ENCODE peak calls at places on chromosomes 6 and 20, in six cellular contexts. M, C, S, H, A and N are unnamed samples. For H3K4me1, the result is how much of the 10 kb centered on the place peaks cover.

GRCh38 chr6:141483561-141484061 is 649.1 kb upstream of the GJE1 start:
- DNase-seq in M (no peak), H (no peak), A (peak), S (peak), C (peak), N (peak)

GRCh38 chr20:12916699-12917098 is 92.1 kb upstream of the SPTLC3 start:
- DNase-seq in S (peak), H (no peak), C (no peak), M (no peak), A (no peak), N (no peak)

GRCh38 chr20:25046736-25047666 is 10.9 kb downstream of the ACSS1 start:
- DNase-seq in H (peak), C (no peak), M (no peak), A (no peak), S (no peak), N (no peak)

GRCh38 chr6:136723780-136724179 is 68.5 kb downstream of the MAP3K5 start:
- DNase-seq in S (no peak), C (no peak), M (no peak), A (peak), H (no peak), N (peak)

GRCh38 chr6:14545496-14545895 is 427.9 kb downstream of the CD83 start:
- DNase-seq in C (no peak), A (no peak), H (no peak), M (no peak), S (no peak), N (no peak)

GRCh38 chr20:49694450-49695071 is 19.1 kb downstream of the B4GALT5 start:
- DNase-seq in C (no peak), H (no peak), A (no peak), S (no peak), M (no peak), N (peak)

GRCh38 chr6:46377209-46377608 is 114.0 kb downstream of the RCAN2 start:
- DNase-seq in M (no peak), C (no peak), A (no peak), H (no peak), S (no peak), N (no peak)

GRCh38 chr20:62708591-62709536 is at the start of gene NTSR1:
- DNase-seq in A (no peak), S (peak), M (no peak), H (no peak), C (no peak), N (no peak)

GRCh38 chr20:33131949-33132822 is 35.8 kb upstream of the BPIFA2 start:
- DNase-seq in H (no peak), C (peak), M (no peak), A (no peak), S (no peak), N (no peak)

GRCh38 chr6:24833711-24834386 is 35.1 kb upstream of the ARMH2 start:
- DNase-seq in M (no peak), S (no peak), C (no peak), H (no peak), A (no peak), N (no peak)

GRCh38 chr6:30770164-30770563 is 25.8 kb upstream of the IER3 start:
- DNase-seq in S (peak), A (no peak), C (no peak), H (no peak), M (no peak), N (no peak)

GRCh38 chr6:24323632-24324337 is 34.1 kb downstream of the DCDC2 start:
- DNase-seq in H (no peak), C (no peak), M (peak), A (no peak), S (peak), N (no peak)

GRCh38 chr6:161374971-161375873 is 101.4 kb upstream of the AGPAT4 start:
- DNase-seq in C (no peak), S (peak), H (peak), A (peak), M (no peak), N (peak)

GRCh38 chr6:18785810-18786490 is 398.8 kb downstream of the RNF144B start:
- DNase-seq in A (no peak), M (no peak), S (no peak), H (no peak), C (no peak), N (no peak)

GRCh38 chr20:34863421-34863965 is 9.2 kb downstream of the GGT7 start:
- DNase-seq in A (no peak), C (no peak), S (no peak), H (no peak), M (no peak), N (no peak)

GRCh38 chr20:47296950-47297349 is 59.5 kb downstream of the ZMYND8 start:
- DNase-seq in C (no peak), M (no peak), S (peak), H (no peak), A (no peak), N (no peak)

GRCh38 chr6:16402501-16402900 is 164.1 kb downstream of the GMPR start:
- DNase-seq in A (peak), H (no peak), C (no peak), M (no peak), S (no peak), N (no peak)

GRCh38 chr20:6269163-6269873 is 146.5 kb upstream of the FERMT1 start:
- DNase-seq in C (no peak), H (no peak), A (no peak), M (no peak), S (no peak), N (no peak)

GRCh38 chr6:10613693-10614092 is 80.7 kb downstream of the C6orf52 start:
- DNase-seq in C (no peak), S (no peak), M (no peak), H (no peak), A (no peak), N (no peak)

GRCh38 chr6:95127266-95127665 is 450.1 kb upstream of the MANEA start:
- DNase-seq in S (no peak), M (no peak), A (no peak), H (no peak), C (no peak), N (no peak)

GRCh38 chr6:2307794-2308193 is 62.4 kb upstream of the GMDS start:
- DNase-seq in C (no peak), M (no peak), A (no peak), H (no peak), S (peak), N (no peak)

GRCh38 chr20:21100590-21101452 is 5.3 kb downstream of the LINC00237 start:
- DNase-seq in C (no peak), M (peak), S (peak), H (no peak), A (peak), N (no peak)

GRCh38 chr6:65876668-65877067 is 169.6 kb upstream of the EYS start:
- DNase-seq in A (no peak), C (no peak), M (no peak), H (no peak), S (no peak), N (no peak)

GRCh38 chr20:38961530-38962043 is 557 bp upstream of the DHX35 start:
- DNase-seq in C (peak), A (no peak), H (peak), M (no peak), S (no peak), N (no peak)

GRCh38 chr20:57008217-57008616 is 258.2 kb downstream of the BMP7 start:
- DNase-seq in S (peak), H (no peak), C (no peak), M (no peak), A (no peak), N (no peak)

GRCh38 chr6:14266266-14266665 is 148.7 kb downstream of the CD83 start:
- DNase-seq in M (no peak), H (no peak), S (no peak), C (no peak), A (no peak), N (no peak)

GRCh38 chr20:19835533-19836222 is 77.6 kb downstream of the RIN2 start:
- DNase-seq in C (no peak), M (no peak), H (no peak), A (no peak), S (no peak), N (no peak)

GRCh38 chr6:82870582-82871172 is 195.0 kb downstream of the UBE3D start:
- DNase-seq in C (no peak), A (no peak), H (no peak), M (no peak), S (no peak), N (peak)

GRCh38 chr6:3610206-3610605 is 141.3 kb downstream of the PXDC1 start:
- DNase-seq in A (peak), H (no peak), C (no peak), S (no peak), M (no peak), N (no peak)

GRCh38 chr6:148829415-148830101 is 82.7 kb downstream of the UST start:
- DNase-seq in S (peak), M (no peak), A (no peak), C (no peak), H (no peak), N (peak)

GRCh38 chr6:164108869-164109769 is 694.6 kb downstream of the QKI start:
- DNase-seq in A (peak), M (no peak), C (no peak), H (no peak), S (peak), N (no peak)
- H3K4me3 ChIP-seq in A (no peak), M (no peak), C (no peak), H (no peak), S (no peak), N (no peak)

DNA sequence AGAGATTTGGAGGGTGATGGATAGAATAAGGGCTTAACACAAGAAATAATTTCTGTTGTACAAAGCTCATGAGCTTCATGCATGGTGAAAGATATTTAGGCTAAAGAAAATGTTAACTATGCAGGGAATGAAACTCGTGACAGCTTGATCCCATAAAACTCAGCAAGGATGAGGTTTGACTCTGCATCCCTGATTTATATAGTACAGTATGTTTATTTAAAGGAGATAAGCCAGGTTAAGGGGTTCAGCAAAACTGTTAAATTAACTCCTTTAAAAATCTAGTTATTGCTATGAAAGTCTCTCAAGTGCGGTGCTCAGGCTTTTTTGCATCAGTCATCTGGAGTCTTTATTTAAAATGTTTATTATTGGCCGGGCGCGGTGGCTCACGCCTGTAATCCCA is 326.4 kb downstream of the LAMA2 start:
- DNase-seq in A (no peak), M (no peak), S (no peak), C (no peak), H (no peak), N (no peak)
- H3K4me1 ChIP-seq in A (under half), M (under half), S (under half), C (under half), H (under half), N (under half)

DNA sequence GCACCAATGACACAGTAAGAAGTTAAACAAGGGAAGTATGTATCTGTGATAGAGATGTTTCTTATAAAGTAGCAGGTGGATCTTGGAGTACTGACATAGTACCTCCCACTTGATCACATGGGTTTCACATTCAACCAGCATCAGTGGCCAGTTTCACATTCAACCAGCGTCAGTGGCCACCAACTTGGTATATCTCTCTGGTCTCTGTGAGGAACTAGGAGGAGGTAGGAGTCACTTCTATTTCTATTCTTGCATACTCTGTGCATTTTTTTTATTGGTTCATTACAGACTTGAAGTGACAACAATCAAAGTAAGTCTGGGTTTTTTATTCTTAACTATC is 200.3 kb upstream of the SIM1 start:
- DNase-seq in M (no peak), S (no peak), C (no peak), A (no peak), H (no peak), N (no peak)
- H3K27ac ChIP-seq in M (no peak), S (no peak), C (no peak), A (no peak), H (no peak), N (no peak)

GRCh38 chr6:85115876-85116275 is 334.0 kb upstream of the NT5E start:
- DNase-seq in C (no peak), S (no peak), H (no peak), A (no peak), M (no peak), N (no peak)

GRCh38 chr6:85112540-85112939 is 337.3 kb upstream of the NT5E start:
- DNase-seq in H (no peak), C (no peak), M (no peak), A (no peak), S (no peak), N (no peak)

GRCh38 chr6:85116475-85116874 is 333.4 kb upstream of the NT5E start:
- DNase-seq in S (no peak), H (no peak), M (no peak), A (no peak), C (no peak), N (no peak)

GRCh38 chr6:85113934-85114582 is 335.8 kb upstream of the NT5E start:
- DNase-seq in C (no peak), S (peak), M (no peak), H (no peak), A (no peak), N (no peak)

DNA sequence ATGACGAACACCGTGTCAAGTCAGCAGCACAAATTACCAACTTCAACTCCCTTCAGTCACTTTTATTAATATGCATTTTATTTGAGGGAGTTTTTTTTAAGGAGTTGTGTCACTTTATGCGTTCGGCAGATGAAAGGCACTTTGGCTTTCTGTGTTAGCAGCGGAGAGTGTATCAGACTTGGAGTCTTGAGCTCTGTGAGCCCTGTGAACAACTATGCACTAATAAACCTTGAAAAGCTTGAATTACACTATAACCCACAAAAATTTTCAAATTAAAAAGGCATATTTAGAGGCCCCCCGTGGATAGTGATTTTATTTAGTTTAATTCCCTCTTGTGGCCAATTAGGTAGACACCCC is 335.3 kb upstream of the NT5E start:
- DNase-seq in S (no peak), M (no peak), A (no peak), C (no peak), H (no peak), N (no peak)
- H3K4me3 ChIP-seq in S (peak), M (no peak), A (no peak), C (no peak), H (no peak), N (no peak)

GRCh38 chr6:56671160-56671559 is 28.5 kb upstream of the DST start:
- DNase-seq in C (no peak), A (no peak), H (no peak), S (no peak), M (no peak), N (peak)
- H3K4me1 ChIP-seq in C (under half), A (under half), H (under half), S (under half), M (under half), N (under half)

GRCh38 chr6:134168580-134169223 is 116.3 kb upstream of the SLC2A12 start:
- DNase-seq in S (peak), M (no peak), H (peak), C (no peak), A (no peak), N (peak)

GRCh38 chr6:134166529-134167221 is 114.3 kb upstream of the SLC2A12 start:
- DNase-seq in M (no peak), S (no peak), H (peak), A (no peak), C (no peak), N (peak)

GRCh38 chr6:134169881-134170486 is 117.6 kb upstream of the SLC2A12 start:
- DNase-seq in M (no peak), S (peak), H (peak), A (no peak), C (no peak), N (peak)

GRCh38 chr6:134162932-134163331 is 110.5 kb upstream of the SLC2A12 start:
- DNase-seq in H (no peak), S (no peak), C (no peak), A (no peak), M (no peak), N (peak)

DNA sequence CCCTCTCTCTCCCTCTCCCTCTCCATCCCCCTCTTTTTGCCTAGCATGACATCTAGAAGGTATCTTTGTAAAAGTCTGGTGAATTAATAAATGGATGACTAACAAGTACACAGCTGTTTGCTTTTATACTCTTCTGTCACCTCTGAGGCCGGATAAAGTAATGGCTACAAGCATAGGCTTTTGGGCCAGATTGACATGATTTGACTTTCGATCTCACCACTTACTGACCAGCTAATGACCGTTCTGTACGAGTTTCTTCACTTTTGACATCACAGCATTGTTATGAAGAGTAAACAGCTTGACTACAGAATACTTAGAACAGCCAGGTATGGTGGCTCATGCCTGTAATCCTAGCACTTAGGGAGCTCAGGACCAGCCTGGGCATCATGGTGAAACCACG is 113.4 kb upstream of the SLC2A12 start:
- DNase-seq in H (no peak), C (no peak), S (no peak), A (no peak), M (no peak), N (peak)
- H3K27ac ChIP-seq in H (no peak), C (no peak), S (no peak), A (no peak), M (no peak), N (no peak)

GRCh38 chr20:63952769-63953168 is 3.4 kb downstream of the UCKL1 start:
- DNase-seq in S (no peak), M (no peak), A (no peak), C (no peak), H (peak), N (peak)

GRCh38 chr20:63952210-63952535 is 4.0 kb downstream of the UCKL1 start:
- DNase-seq in C (no peak), A (no peak), S (no peak), H (peak), M (no peak), N (no peak)

GRCh38 chr20:63955281-63955845 is 853 bp downstream of the UCKL1 start:
- DNase-seq in A (peak), C (no peak), S (peak), H (peak), M (no peak), N (peak)

GRCh38 chr20:63955846-63956663 is at the start of gene UCKL1:
- DNase-seq in S (peak), H (peak), C (peak), M (peak), A (peak), N (peak)

DNA sequence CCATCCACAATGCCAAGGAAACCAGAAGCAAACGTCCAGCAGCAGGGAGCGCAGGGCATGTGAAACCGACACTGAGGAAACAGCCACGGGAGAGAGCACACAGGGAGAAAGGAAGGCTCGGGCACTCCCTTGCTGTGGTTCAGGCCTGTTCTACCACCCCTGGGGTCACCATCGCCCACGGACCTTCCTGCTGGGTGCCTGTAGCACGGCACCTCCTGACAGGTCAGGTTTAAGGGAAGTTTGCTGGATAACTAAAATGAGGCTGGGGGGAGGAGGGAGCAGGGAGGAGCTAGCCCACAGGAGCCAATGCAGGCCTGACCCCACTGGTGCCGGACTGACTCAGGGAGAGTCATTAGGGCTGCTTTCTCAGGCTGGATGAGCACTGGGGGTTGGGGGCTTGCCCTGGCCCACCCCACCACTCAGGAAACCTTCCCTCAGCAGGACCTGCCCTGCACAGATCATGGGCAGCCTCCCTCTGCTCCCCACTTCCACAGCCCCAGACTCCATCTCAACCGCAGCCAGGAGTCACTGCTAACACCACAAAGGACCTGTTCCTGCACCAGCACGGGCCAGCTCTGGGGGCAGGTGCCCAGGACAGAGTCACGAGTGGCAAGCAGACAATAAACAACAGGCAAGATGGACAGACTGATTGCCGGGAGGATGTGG is 2.3 kb downstream of the UCKL1 start:
- DNase-seq in C (no peak), S (peak), H (peak), A (no peak), M (no peak), N (no peak)
- H3K4me3 ChIP-seq in C (no peak), S (peak), H (no peak), A (no peak), M (peak), N (peak)

DNA sequence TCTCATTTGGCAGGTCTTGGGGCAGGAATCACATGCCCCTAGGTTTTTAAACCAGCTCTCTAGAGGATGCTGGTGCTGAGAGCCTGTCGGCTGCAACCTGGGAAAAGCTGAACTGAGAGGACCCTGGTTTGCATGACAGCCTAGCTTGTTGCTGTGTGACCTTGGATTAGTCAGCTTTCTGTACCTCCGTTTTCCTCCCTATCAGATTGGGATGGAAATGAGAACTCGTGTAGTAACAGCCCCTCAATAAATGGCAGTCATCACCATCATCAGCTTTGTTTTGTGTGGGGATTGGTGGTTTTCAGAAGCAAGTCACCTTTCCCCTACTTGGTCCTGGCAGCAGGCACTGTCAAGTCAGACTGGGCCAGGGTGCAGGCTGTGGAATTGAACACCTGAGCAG is 75.2 kb upstream of the MYL9 start:
- DNase-seq in A (peak), S (peak), C (no peak), M (no peak), H (no peak), N (no peak)
- H3K4me1 ChIP-seq in A (half or more), S (under half), C (half or more), M (under half), H (under half), N (under half)

DNA sequence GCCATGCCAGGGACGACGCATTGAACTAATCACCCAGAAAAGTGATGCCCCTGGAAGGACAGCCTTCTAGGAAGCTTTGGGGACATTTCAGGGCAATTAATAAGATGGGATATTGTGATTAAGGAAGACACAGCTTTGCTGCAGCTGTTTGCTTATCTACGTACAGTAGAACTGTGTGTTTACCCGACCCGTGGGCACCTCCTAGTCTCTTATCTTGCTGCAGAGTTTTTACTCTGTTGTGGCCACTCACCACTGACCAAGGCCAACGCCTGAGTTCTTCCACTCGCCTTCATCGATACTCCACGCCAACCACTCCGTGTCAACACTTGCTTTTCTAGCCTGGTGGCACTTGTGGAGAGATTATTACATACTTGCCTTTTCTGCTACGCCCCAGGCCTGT is 105.9 kb upstream of the MLN start:
- DNase-seq in H (no peak), S (no peak), A (no peak), C (no peak), M (no peak), N (no peak)
- H3K27ac ChIP-seq in H (no peak), S (no peak), A (no peak), C (no peak), M (no peak), N (no peak)